ENCODE peak calls at places on chromosomes 4 and X, in nine cellular contexts. S is foreskin fibroblast, W is AG09319, L is GM12865, T is fibroblast of mammary gland, B is cardiac muscle cell, M is left ventricle myocardium inferior, H is testis, E is lung. D is an unnamed sample.

GRCh38 chr4:52036875-52037274 is 1.2 kb downstream of the SGCB start:
- DNase-seq in S (no peak), W (no peak), L (no peak), T (peak), B (no peak), M (no peak), H (no peak), E (no peak), D (no peak)

GRCh38 chr4:98688416-98689290 is 30.2 kb upstream of the TSPAN5 start:
- DNase-seq in S (peak), W (no peak), L (no peak), T (peak), B (peak), M (no peak), H (no peak), E (no peak), D (no peak)

GRCh38 chr4:113433116-113433515 is 328.4 kb downstream of the CAMK2D start:
- DNase-seq in S (no peak), W (no peak), L (no peak), T (no peak), B (no peak), M (no peak), H (no peak), E (no peak), D (no peak)

GRCh38 chr4:151806511-151806927 is 45.7 kb upstream of the GATB start:
- DNase-seq in S (peak), W (peak), L (no peak), T (peak), B (peak), M (no peak), H (peak), E (no peak), D (no peak)

GRCh38 chr4:156829194-156829593 is 142.4 kb downstream of the PDGFC start:
- DNase-seq in S (no peak), W (peak), L (no peak), T (peak), B (peak), M (no peak), H (no peak), E (no peak), D (no peak)

GRCh38 chrX:1105671-1106419 is 106.6 kb downstream of the CRLF2 start:
- DNase-seq in S (no peak), W (no peak), L (no peak), T (no peak), B (no peak), M (no peak), H (no peak), E (no peak), D (no peak)

GRCh38 chr4:154720618-154721267 is 23.1 kb upstream of the LRAT start:
- DNase-seq in S (no peak), W (no peak), L (no peak), T (no peak), B (no peak), M (no peak), H (no peak), E (no peak), D (no peak)

GRCh38 chr4:176894498-176894897 is 101.8 kb upstream of the VEGFC start:
- DNase-seq in S (no peak), W (no peak), L (no peak), T (no peak), B (no peak), M (no peak), H (no peak), E (no peak), D (no peak)

GRCh38 chr4:86825511-86825910 is 23.7 kb downstream of the SLC10A6 start:
- DNase-seq in S (no peak), W (no peak), L (no peak), T (no peak), B (no peak), M (no peak), H (no peak), E (no peak), D (no peak)

GRCh38 chr4:108426493-108426892 is 193.9 kb upstream of the RPL34 start:
- DNase-seq in S (peak), W (no peak), L (no peak), T (peak), B (peak), M (no peak), H (no peak), E (no peak), D (no peak)

GRCh38 chr4:152090543-152090942 is 329.7 kb upstream of the GATB start:
- DNase-seq in S (no peak), W (no peak), L (no peak), T (peak), B (peak), M (peak), H (no peak), E (no peak), D (no peak)

GRCh38 chr4:94274912-94275311 is 67.2 kb downstream of the SMARCAD1 start:
- DNase-seq in S (no peak), W (no peak), L (no peak), T (peak), B (no peak), M (no peak), H (no peak), E (no peak), D (no peak)

GRCh38 chr4:1395941-1396805 is 10.1 kb downstream of the NKX1-1 start:
- DNase-seq in S (no peak), W (no peak), L (no peak), T (no peak), B (no peak), M (peak), H (no peak), E (no peak), D (no peak)

GRCh38 chr4:180932365-180933001 is 1310.7 kb upstream of the TENM3 start:
- DNase-seq in S (no peak), W (no peak), L (no peak), T (peak), B (no peak), M (no peak), H (no peak), E (no peak), D (no peak)

GRCh38 chr4:80015407-80016189 is 57.4 kb downstream of the ANTXR2 start:
- DNase-seq in S (no peak), W (no peak), L (no peak), T (no peak), B (no peak), M (no peak), H (no peak), E (no peak), D (no peak)

GRCh38 chrX:1392376-1393130 is 640 bp upstream of the SLC25A6 start:
- DNase-seq in S (peak), W (peak), L (peak), T (peak), B (peak), M (peak), H (peak), E (peak), D (no peak)

GRCh38 chr4:153781717-153782416 is 7.0 kb downstream of the SFRP2 start:
- DNase-seq in S (peak), W (peak), L (no peak), T (peak), B (no peak), M (no peak), H (no peak), E (no peak), D (no peak)

GRCh38 chr4:185587444-185588161 is 52.3 kb upstream of the PDLIM3 start:
- DNase-seq in S (no peak), W (no peak), L (peak), T (no peak), B (no peak), M (no peak), H (no peak), E (no peak), D (no peak)

GRCh38 chrX:118528089-118528753 is 32.6 kb downstream of the DOCK11 start:
- DNase-seq in S (no peak), W (no peak), L (peak), T (no peak), B (no peak), M (no peak), H (no peak), E (no peak), D (no peak)

GRCh38 chrX:103776586-103776985 is at the start of gene PLP1:
- DNase-seq in S (no peak), W (no peak), L (no peak), T (no peak), B (no peak), M (no peak), H (no peak), E (no peak), D (no peak)

GRCh38 chrX:10165580-10166247 is 8.9 kb downstream of the CLCN4 start:
- DNase-seq in S (no peak), W (no peak), L (peak), T (no peak), B (peak), M (no peak), H (no peak), E (no peak), D (no peak)

GRCh38 chrX:74009041-74009440 is 294.9 kb upstream of the ZCCHC13 start:
- DNase-seq in S (no peak), W (no peak), L (no peak), T (peak), B (peak), M (no peak), H (no peak), E (no peak), D (no peak)

GRCh38 chr4:95107004-95107403 is 349.2 kb downstream of the BMPR1B start:
- DNase-seq in S (no peak), W (no peak), L (no peak), T (peak), B (no peak), M (no peak), H (no peak), E (no peak), D (no peak)

GRCh38 chr4:545612-546011 is 30.5 kb downstream of the TMEM271 start:
- DNase-seq in S (no peak), W (no peak), L (no peak), T (no peak), B (no peak), M (no peak), H (no peak), E (no peak), D (no peak)

GRCh38 chrX:152926279-152926678 is 28.4 kb downstream of the ZNF185 start:
- DNase-seq in S (peak), W (peak), L (peak), T (peak), B (peak), M (no peak), H (peak), E (no peak), D (peak)

GRCh38 chr4:29082684-29083083 is 1637.5 kb upstream of the PCDH7 start:
- DNase-seq in S (no peak), W (no peak), L (no peak), T (no peak), B (no peak), M (no peak), H (no peak), E (no peak), D (no peak)

GRCh38 chr4:169080970-169081369 is 70.9 kb upstream of the CBR4 start:
- DNase-seq in S (no peak), W (no peak), L (no peak), T (peak), B (peak), M (no peak), H (peak), E (no peak), D (no peak)

GRCh38 chr4:146407669-146408084 is 114.1 kb downstream of the SLC10A7 start:
- DNase-seq in S (peak), W (no peak), L (no peak), T (peak), B (peak), M (no peak), H (no peak), E (no peak), D (no peak)

GRCh38 chrX:1059576-1060561 is 152.6 kb downstream of the CRLF2 start:
- DNase-seq in S (no peak), W (no peak), L (no peak), T (no peak), B (no peak), M (no peak), H (peak), E (no peak), D (no peak)

GRCh38 chrX:154600962-154601374 is 16.0 kb downstream of the CTAG1A start:
- DNase-seq in S (no peak), W (no peak), L (no peak), T (no peak), B (peak), M (no peak), H (no peak), E (no peak), D (no peak)

GRCh38 chr4:15470149-15470520 is 453 bp downstream of the CC2D2A start:
- DNase-seq in S (no peak), W (no peak), L (no peak), T (no peak), B (peak), M (no peak), H (no peak), E (no peak), D (no peak)

GRCh38 chr4:101183658-101184373 is 163.5 kb downstream of the PPP3CA start:
- DNase-seq in S (no peak), W (no peak), L (no peak), T (peak), B (no peak), M (no peak), H (no peak), E (no peak), D (no peak)

GRCh38 chr4:26459054-26459755 is 31.1 kb downstream of the CCKAR start:
- DNase-seq in S (peak), W (peak), L (peak), T (peak), B (peak), M (no peak), H (no peak), E (no peak), D (peak)

GRCh38 chrX:84320606-84321005 is 132.6 kb upstream of the RPS6KA6 start:
- DNase-seq in S (no peak), W (no peak), L (no peak), T (no peak), B (no peak), M (no peak), H (no peak), E (no peak), D (no peak)

DNA sequence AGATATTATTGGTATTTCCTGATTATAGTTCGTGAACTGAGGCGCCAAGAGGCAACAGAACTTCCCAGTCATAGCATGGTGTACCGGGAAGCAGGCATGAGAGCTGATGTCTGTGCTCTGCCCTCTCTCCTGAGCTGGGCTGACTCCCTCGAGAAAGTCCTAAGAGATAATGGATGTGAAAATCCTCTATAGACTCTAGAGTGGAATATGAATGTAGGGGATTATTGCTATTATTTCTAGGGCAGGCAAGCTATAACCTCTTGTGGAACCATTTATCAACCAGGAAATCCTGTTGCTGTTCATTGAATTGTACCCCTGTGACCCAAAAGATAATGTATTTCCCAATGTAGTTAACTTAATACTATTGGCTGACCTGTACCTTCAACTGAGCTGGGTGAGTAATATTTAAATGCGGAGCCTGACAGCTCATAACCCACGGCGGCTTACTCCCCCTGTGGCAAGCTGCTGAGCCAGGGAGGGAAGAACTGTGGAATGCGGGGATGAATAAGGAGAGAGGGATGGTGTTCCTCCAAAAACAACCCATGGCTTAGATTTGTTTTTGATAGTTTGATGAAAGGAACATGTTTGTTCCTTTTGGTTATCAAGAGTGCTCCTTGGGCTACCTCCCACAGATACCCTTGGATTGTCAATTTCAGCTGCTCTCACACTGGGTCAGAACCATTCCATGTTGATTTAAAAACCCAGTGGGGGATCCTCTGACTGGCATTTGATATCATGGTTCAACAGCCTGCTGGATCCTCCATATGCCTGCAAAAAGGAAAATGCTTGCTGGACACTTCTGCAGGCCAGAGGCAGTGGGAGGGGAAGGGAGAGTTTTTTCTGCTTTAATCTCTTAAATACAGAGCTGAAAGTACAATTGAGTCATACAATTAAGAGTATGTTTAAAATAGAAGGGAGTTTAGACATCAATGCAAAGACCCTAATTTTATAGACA is 339.0 kb upstream of the BOD1L1 start:
- DNase-seq in S (peak), W (no peak), L (no peak), T (peak), B (peak), M (no peak), H (no peak), E (no peak), D (no peak)
- TF ChIP-seq CTCF in S (peak), W (peak), L (no peak), T (peak), B (peak), M (no peak), H (no peak), E (no peak), D (no peak)

DNA sequence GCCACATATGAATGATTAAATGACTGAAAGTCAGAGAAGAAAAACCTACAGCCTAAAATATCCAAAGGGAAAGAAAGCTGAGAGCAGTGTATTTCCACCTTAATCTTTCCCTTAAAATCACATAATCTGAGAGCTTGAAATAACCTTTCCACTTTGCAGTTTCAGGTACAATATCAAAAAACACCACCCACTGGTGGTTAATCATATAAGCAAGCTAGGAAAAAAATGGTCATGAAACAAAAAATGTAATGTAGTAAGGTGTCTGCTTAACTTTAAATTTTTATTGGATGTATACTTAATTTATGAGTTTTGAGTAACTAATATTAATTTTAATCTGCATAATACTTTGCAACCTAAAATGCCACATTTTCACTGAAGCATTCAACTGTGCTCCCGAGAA is 3.2 kb downstream of the PRDM5 start:
- DNase-seq in S (no peak), W (no peak), L (no peak), T (no peak), B (no peak), M (no peak), H (no peak), E (no peak), D (no peak)
- TF ChIP-seq CTCF in S (peak), W (no peak), L (no peak), T (peak), B (peak), M (no peak), H (no peak), E (no peak), D (peak)

DNA sequence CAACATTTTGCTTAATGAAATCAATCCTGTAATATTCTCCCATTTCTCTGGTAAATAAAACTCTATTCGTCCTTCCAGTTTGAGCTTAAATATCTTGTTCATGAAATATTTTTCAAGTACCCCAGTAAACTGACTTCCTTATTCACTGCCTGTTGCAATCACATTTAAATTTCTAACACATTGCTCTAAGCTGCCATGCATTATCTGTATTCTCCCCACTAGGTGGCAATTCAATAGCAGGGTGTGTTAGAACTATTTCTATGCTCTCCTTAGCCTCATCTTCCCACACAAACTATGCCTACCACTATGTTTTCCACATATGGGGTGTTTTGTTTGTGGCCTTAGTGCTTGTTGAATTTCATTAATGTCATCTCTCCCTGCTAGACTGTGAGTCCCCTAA is 377.1 kb upstream of the HS3ST1 start:
- DNase-seq in S (no peak), W (no peak), L (peak), T (peak), B (peak), M (no peak), H (no peak), E (no peak), D (no peak)
- TF ChIP-seq CTCF in S (no peak), W (no peak), L (peak), T (peak), B (peak), M (peak), H (peak), E (peak), D (peak)

GRCh38 chr4:3241905-3242304 is 7.1 kb upstream of the MSANTD1 start:
- DNase-seq in S (peak), W (peak), L (no peak), T (peak), B (peak), M (no peak), H (peak), E (no peak), D (no peak)

GRCh38 chr4:3238721-3239120 is 10.2 kb upstream of the MSANTD1 start:
- DNase-seq in S (no peak), W (no peak), L (no peak), T (no peak), B (no peak), M (no peak), H (no peak), E (no peak), D (no peak)

GRCh38 chr4:3240936-3241522 is 7.9 kb upstream of the MSANTD1 start:
- DNase-seq in S (no peak), W (no peak), L (no peak), T (no peak), B (no peak), M (no peak), H (no peak), E (no peak), D (no peak)

GRCh38 chr4:3239342-3239741 is 9.6 kb upstream of the MSANTD1 start:
- DNase-seq in S (no peak), W (no peak), L (no peak), T (no peak), B (no peak), M (no peak), H (no peak), E (no peak), D (no peak)

GRCh38 chr4:3239998-3240920 is 8.7 kb upstream of the MSANTD1 start:
- DNase-seq in S (no peak), W (no peak), L (no peak), T (no peak), B (no peak), M (no peak), H (no peak), E (no peak), D (no peak)
- TF ChIP-seq CTCF in S (no peak), W (no peak), L (no peak), T (no peak), B (no peak), M (no peak), H (no peak), E (no peak), D (no peak)

GRCh38 chr4:48680848-48681568 is 99.1 kb downstream of the FRYL start:
- DNase-seq in S (no peak), W (no peak), L (no peak), T (no peak), B (no peak), M (no peak), H (no peak), E (no peak), D (no peak)

GRCh38 chr4:48686369-48686768 is 93.7 kb downstream of the FRYL start:
- DNase-seq in S (no peak), W (no peak), L (no peak), T (no peak), B (no peak), M (no peak), H (no peak), E (no peak), D (no peak)

GRCh38 chr4:48687313-48687712 is 92.8 kb downstream of the FRYL start:
- DNase-seq in S (no peak), W (no peak), L (no peak), T (no peak), B (no peak), M (no peak), H (no peak), E (no peak), D (no peak)

GRCh38 chr4:48683784-48684666 is 96.1 kb downstream of the FRYL start:
- DNase-seq in S (no peak), W (no peak), L (peak), T (no peak), B (no peak), M (no peak), H (no peak), E (no peak), D (no peak)

GRCh38 chr4:48681856-48682255 is 98.2 kb downstream of the FRYL start:
- DNase-seq in S (peak), W (no peak), L (peak), T (peak), B (peak), M (no peak), H (no peak), E (no peak), D (no peak)
- TF ChIP-seq CTCF in S (peak), W (peak), L (no peak), T (peak), B (peak), M (peak), H (no peak), E (no peak), D (peak)

GRCh38 chr4:71050809-71051208 is 57.4 kb downstream of the DCK start:
- DNase-seq in S (no peak), W (no peak), L (no peak), T (no peak), B (peak), M (no peak), H (no peak), E (no peak), D (no peak)
- TF ChIP-seq CTCF in S (no peak), W (no peak), L (no peak), T (no peak), B (no peak), M (peak), H (no peak), E (no peak), D (no peak)

D was measured in D721Med.